ENCODE peak calls at places on chromosomes 5 and 9, in eight cellular contexts. D is HFF-Myc; W is IMR-90; H is Karpas-422; Y is GM23248; E is HTR-8/SVneo; I is stimulated activated CD4-positive, alpha-beta T cell treated with anti-CD3 and anti-CD28 coated beads, Interleukin-4, amount 100 ng/mL, for 4 hours; B is NCI-H2171 treated with DMSO at 0.1 percent for 48 hours. X is an unnamed sample.

GRCh38 chr5:173639-174600 is 17.4 kb upstream of the LRRC14B start:
- DNase-seq in D (no peak), W (no peak), H (no peak), Y (no peak), E (no peak), I (no peak), B (no peak), X (no peak)

GRCh38 chr9:133768371-133768858 is 30.3 kb upstream of the SARDH start:
- DNase-seq in D (no peak), W (no peak), H (no peak), Y (no peak), E (no peak), I (no peak), B (no peak), X (no peak)

GRCh38 chr5:3266861-3267260 is 328.8 kb upstream of the IRX1 start:
- DNase-seq in D (no peak), W (no peak), H (no peak), Y (no peak), E (no peak), I (no peak), B (no peak), X (no peak)

GRCh38 chr5:1152771-1153282 is 41.0 kb upstream of the SLC12A7 start:
- DNase-seq in D (no peak), W (no peak), H (no peak), Y (no peak), E (no peak), I (no peak), B (no peak), X (peak; percentile 82)

GRCh38 chr5:42770003-42770402 is 13.4 kb downstream of the CCDC152 start:
- DNase-seq in D (no peak), W (no peak), H (no peak), Y (no peak), E (no peak), I (no peak), B (no peak), X (no peak)

GRCh38 chr5:1468247-1468612 is 23.0 kb upstream of the SLC6A3 start:
- DNase-seq in D (no peak), W (no peak), H (peak; percentile 60), Y (peak; percentile 33), E (peak; percentile 45), I (no peak), B (no peak), X (peak; percentile 51)

GRCh38 chr5:152584103-152584502 is 179.0 kb upstream of the NMUR2 start:
- DNase-seq in D (no peak), W (no peak), H (no peak), Y (no peak), E (no peak), I (no peak), B (no peak), X (peak; percentile 28)

GRCh38 chr9:3001311-3001710 is 157.4 kb upstream of the PUM3 start:
- DNase-seq in D (no peak), W (no peak), H (no peak), Y (peak; percentile 3), E (no peak), I (no peak), B (no peak), X (peak; percentile 15)

GRCh38 chr9:135939351-135940265 is 21.6 kb downstream of the UBAC1 start:
- DNase-seq in D (no peak), W (no peak), H (no peak), Y (no peak), E (no peak), I (peak; percentile 58), B (no peak), X (no peak)

GRCh38 chr9:120531683-120532300 is 48.2 kb downstream of the CDK5RAP2 start:
- DNase-seq in D (peak; percentile 15), W (peak; percentile 32), H (peak; percentile 73), Y (peak; percentile 57), E (peak; percentile 10), I (no peak), B (peak; percentile 72), X (peak; percentile 85)

GRCh38 chr5:75349663-75350062 is 12.6 kb downstream of the HMGCR start:
- DNase-seq in D (no peak), W (no peak), H (no peak), Y (no peak), E (no peak), I (no peak), B (no peak), X (no peak)

GRCh38 chr5:128349044-128349629 is 188.9 kb downstream of the FBN2 start:
- DNase-seq in D (peak; percentile 20), W (peak; percentile 10), H (no peak), Y (no peak), E (no peak), I (no peak), B (peak; percentile 32), X (peak; percentile 100)

GRCh38 chr9:132114102-132114707 is 34.5 kb upstream of the MED27 start:
- DNase-seq in D (no peak), W (peak; percentile 60), H (peak; percentile 56), Y (peak; percentile 62), E (peak; percentile 51), I (no peak), B (no peak), X (no peak)

GRCh38 chr9:129575818-129576217 is 45.1 kb downstream of the C9orf50 start:
- DNase-seq in D (no peak), W (peak; percentile 35), H (no peak), Y (peak; percentile 33), E (no peak), I (no peak), B (no peak), X (no peak)

GRCh38 chr5:111853748-111854147 is 96.8 kb upstream of the NREP start:
- DNase-seq in D (peak; percentile 54), W (peak; percentile 62), H (no peak), Y (no peak), E (no peak), I (no peak), B (peak; percentile 73), X (peak; percentile 51)

GRCh38 chr5:36526537-36526936 is 79.9 kb upstream of the SLC1A3 start:
- DNase-seq in D (no peak), W (no peak), H (no peak), Y (no peak), E (no peak), I (no peak), B (no peak), X (no peak)

GRCh38 chr5:58454025-58454424 is 5.9 kb downstream of the PLK2 start:
- DNase-seq in D (no peak), W (no peak), H (no peak), Y (no peak), E (no peak), I (no peak), B (no peak), X (no peak)

GRCh38 chr5:157247267-157247666 is 18.7 kb upstream of the CYFIP2 start:
- DNase-seq in D (no peak), W (no peak), H (no peak), Y (no peak), E (no peak), I (no peak), B (no peak), X (no peak)

GRCh38 chr9:69332067-69332685 is 7.2 kb downstream of the ENTREP1 start:
- DNase-seq in D (no peak), W (no peak), H (no peak), Y (no peak), E (no peak), I (no peak), B (no peak), X (no peak)

GRCh38 chr5:72191404-72191803 is 84.1 kb downstream of the MAP1B start:
- DNase-seq in D (no peak), W (no peak), H (no peak), Y (peak; percentile 23), E (no peak), I (no peak), B (no peak), X (no peak)

GRCh38 chr5:149004559-149004958 is 58.3 kb downstream of the SH3TC2 start:
- DNase-seq in D (no peak), W (no peak), H (no peak), Y (no peak), E (no peak), I (no peak), B (no peak), X (no peak)

GRCh38 chr9:136584401-136585328 is 38.8 kb upstream of the NOTCH1 start:
- DNase-seq in D (no peak), W (no peak), H (no peak), Y (peak; percentile 40), E (no peak), I (no peak), B (no peak), X (no peak)

GRCh38 chr9:130424781-130425310 is 19.9 kb upstream of the ASS1 start:
- DNase-seq in D (no peak), W (no peak), H (no peak), Y (no peak), E (no peak), I (no peak), B (no peak), X (no peak)

GRCh38 chr9:75083188-75083976 is 4.6 kb downstream of the NMRK1 start:
- DNase-seq in D (no peak), W (no peak), H (no peak), Y (no peak), E (no peak), I (peak; percentile 22), B (no peak), X (peak; percentile 84)

GRCh38 chr5:86884608-86885007 is 266.9 kb downstream of the COX7C start:
- DNase-seq in D (no peak), W (no peak), H (no peak), Y (no peak), E (no peak), I (no peak), B (no peak), X (no peak)

GRCh38 chr9:137786511-137786920 is 91.1 kb upstream of the CACNA1B start:
- DNase-seq in D (no peak), W (peak; percentile 19), H (no peak), Y (peak; percentile 88), E (no peak), I (no peak), B (no peak), X (no peak)

GRCh38 chr9:88605500-88606172 is 70.7 kb downstream of the NXNL2 start:
- DNase-seq in D (no peak), W (peak; percentile 54), H (no peak), Y (peak; percentile 45), E (no peak), I (no peak), B (no peak), X (no peak)

GRCh38 chr5:14242871-14243383 is 99.8 kb downstream of the TRIO start:
- DNase-seq in D (no peak), W (no peak), H (no peak), Y (no peak), E (no peak), I (no peak), B (no peak), X (peak; percentile 18)

GRCh38 chr9:36974731-36975130 is 59.3 kb downstream of the PAX5 start:
- DNase-seq in D (no peak), W (no peak), H (no peak), Y (no peak), E (no peak), I (no peak), B (no peak), X (peak; percentile 19)

GRCh38 chr5:31375999-31376720 is 155.7 kb downstream of the DROSHA start:
- DNase-seq in D (no peak), W (no peak), H (no peak), Y (no peak), E (no peak), I (no peak), B (no peak), X (no peak)

GRCh38 chr5:150444770-150445169 is 4.8 kb downstream of the RPS14 start:
- DNase-seq in D (no peak), W (no peak), H (no peak), Y (no peak), E (no peak), I (no peak), B (no peak), X (no peak)

GRCh38 chr5:16578474-16578883 is 38.3 kb downstream of the RETREG1 start:
- DNase-seq in D (no peak), W (no peak), H (no peak), Y (no peak), E (no peak), I (no peak), B (peak; percentile 62), X (peak; percentile 97)

GRCh38 chr9:22216730-22217160 is 207.6 kb upstream of the CDKN2B start:
- DNase-seq in D (no peak), W (peak; percentile 82), H (no peak), Y (peak; percentile 84), E (no peak), I (no peak), B (no peak), X (peak; percentile 63)

GRCh38 chr5:151448038-151448985 is 909 bp downstream of the SLC36A1 start:
- DNase-seq in D (no peak), W (no peak), H (peak; percentile 69), Y (peak; percentile 43), E (no peak), I (no peak), B (peak; percentile 14), X (peak; percentile 77)